ENCODE peak calls at places on chromosomes 1 and 21, in seven cellular contexts. N is H9, M is mesothelial cell of epicardium, S is hepatocyte, Q is lower leg skin, G is left ventricle myocardium inferior, Z is fibroblast of pulmonary artery. H is an unnamed sample.

GRCh38 chr1:69421286-69421685 is 146.4 kb upstream of the LRRC7 start:
- DNase-seq in N (no peak), M (no peak), S (no peak), Q (no peak), G (no peak), Z (no peak), H (no peak)

GRCh38 chr1:212722270-212722945 is 22.8 kb upstream of the BATF3 start:
- DNase-seq in N (no peak), M (no peak), S (no peak), Q (no peak), G (no peak), Z (no peak), H (no peak)

GRCh38 chr1:210024996-210025395 is 87.0 kb downstream of the SYT14 start:
- DNase-seq in N (peak), M (no peak), S (no peak), Q (no peak), G (no peak), Z (no peak), H (no peak)

GRCh38 chr1:33762099-33762830 is 101.6 kb upstream of the HMGB4 start:
- DNase-seq in N (no peak), M (no peak), S (no peak), Q (no peak), G (no peak), Z (no peak), H (no peak)

GRCh38 chr1:121483961-121484424 is 299.2 kb downstream of the SRGAP2C start:
- DNase-seq in N (no peak), M (no peak), S (peak), Q (no peak), G (no peak), Z (peak), H (no peak)

GRCh38 chr1:26164036-26164927 is 4.5 kb downstream of the C1orf232 start:
- DNase-seq in N (peak), M (peak), S (peak), Q (no peak), G (peak), Z (peak), H (peak)

GRCh38 chr1:37633950-37634553 is 640 bp downstream of the RSPO1 start:
- DNase-seq in N (no peak), M (no peak), S (no peak), Q (no peak), G (no peak), Z (no peak), H (no peak)

GRCh38 chr21:31743712-31744111 is 11.8 kb upstream of the SCAF4 start:
- DNase-seq in N (no peak), M (no peak), S (no peak), Q (no peak), G (no peak), Z (no peak), H (no peak)

GRCh38 chr1:182054698-182055326 is 6.7 kb downstream of the ZNF648 start:
- DNase-seq in N (no peak), M (no peak), S (peak), Q (no peak), G (no peak), Z (no peak), H (no peak)

GRCh38 chr1:210250665-210250997 is 18.0 kb downstream of the SERTAD4 start:
- DNase-seq in N (peak), M (no peak), S (peak), Q (no peak), G (no peak), Z (no peak), H (no peak)

GRCh38 chr21:36630485-36631206 is 68.3 kb upstream of the SIM2 start:
- DNase-seq in N (peak), M (peak), S (peak), Q (no peak), G (peak), Z (peak), H (peak)

GRCh38 chr1:41657101-41657500 is 172.6 kb upstream of the EDN2 start:
- DNase-seq in N (no peak), M (no peak), S (no peak), Q (peak), G (no peak), Z (no peak), H (no peak)

GRCh38 chr1:32773764-32774463 is 43.2 kb downstream of the YARS1 start:
- DNase-seq in N (no peak), M (no peak), S (no peak), Q (no peak), G (no peak), Z (no peak), H (no peak)

GRCh38 chr1:97577613-97578012 is 343.2 kb downstream of the DPYD start:
- DNase-seq in N (no peak), M (no peak), S (no peak), Q (no peak), G (no peak), Z (no peak), H (no peak)

GRCh38 chr1:22709891-22710687 is 550 bp upstream of the EPHB2 start:
- DNase-seq in N (peak), M (peak), S (peak), Q (peak), G (peak), Z (peak), H (no peak)

GRCh38 chr1:207028884-207029283 is 3.7 kb downstream of the C1orf116 start:
- DNase-seq in N (no peak), M (no peak), S (no peak), Q (no peak), G (no peak), Z (no peak), H (no peak)

GRCh38 chr1:116853680-116854191 is 56.0 kb upstream of the PTGFRN start:
- DNase-seq in N (peak), M (no peak), S (peak), Q (no peak), G (no peak), Z (peak), H (no peak)

GRCh38 chr1:54965624-54966340 is 14.6 kb upstream of the TMEM61 start:
- DNase-seq in N (no peak), M (peak), S (no peak), Q (peak), G (peak), Z (peak), H (no peak)

GRCh38 chr1:187987236-187987776 is 1158.6 kb downstream of the PLA2G4A start:
- DNase-seq in N (no peak), M (no peak), S (no peak), Q (no peak), G (no peak), Z (no peak), H (no peak)

GRCh38 chr1:56901720-56902119 is 47.1 kb downstream of the C8A start:
- DNase-seq in N (no peak), M (no peak), S (peak), Q (no peak), G (no peak), Z (peak), H (no peak)
- TF ChIP-seq CTCF in N (no peak), M (no peak), S (no peak), Q (no peak), G (no peak), Z (no peak), H (no peak)

DNA sequence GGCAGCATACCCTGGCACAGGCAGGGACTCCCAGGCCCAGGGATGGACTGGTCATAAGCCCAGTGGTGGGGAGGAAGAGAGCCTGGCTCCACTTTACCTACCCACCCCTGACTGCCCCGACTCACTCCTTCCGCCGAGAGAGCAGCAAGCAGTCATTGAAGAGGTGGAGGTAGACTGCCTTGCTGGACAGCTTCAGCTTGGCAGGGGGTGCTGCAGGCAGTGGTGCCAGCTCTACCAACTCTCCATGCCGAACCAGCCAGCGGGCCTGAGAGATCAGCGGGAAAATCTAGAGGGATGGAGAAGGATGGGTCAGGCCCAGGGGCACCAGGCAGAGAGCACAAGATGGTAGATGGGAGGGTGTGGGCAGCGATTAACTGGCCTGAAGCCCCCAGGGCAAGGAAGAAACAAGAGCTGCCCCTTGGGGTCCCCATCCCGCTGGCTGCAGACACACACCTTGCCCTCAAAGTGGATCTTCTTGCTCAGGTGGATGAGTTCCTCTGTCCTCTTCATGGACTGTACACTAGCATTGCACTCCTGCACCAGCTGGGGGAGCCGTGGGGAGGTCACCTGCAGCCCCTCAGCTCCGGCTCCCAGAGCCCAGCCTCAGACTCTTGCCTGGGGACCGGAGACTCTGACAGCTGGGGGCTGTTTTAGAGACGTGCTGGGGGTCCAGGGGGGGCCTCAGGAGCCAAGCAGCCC is 7.7 kb downstream of the ARHGEF19 start:
- DNase-seq in N (peak), M (no peak), S (peak), Q (no peak), G (no peak), Z (no peak), H (no peak)
- TF ChIP-seq CTCF in N (peak), M (no peak), S (peak), Q (no peak), G (peak), Z (peak), H (no peak)

GRCh38 chr1:1306661-1307260 is 969 bp downstream of the ACAP3 start:
- DNase-seq in N (no peak), M (no peak), S (peak), Q (no peak), G (no peak), Z (no peak), H (no peak)

GRCh38 chr1:1304331-1305299 is 3.1 kb downstream of the ACAP3 start:
- DNase-seq in N (peak), M (peak), S (peak), Q (peak), G (peak), Z (peak), H (no peak)

GRCh38 chr1:1306070-1306660 is 1.6 kb downstream of the ACAP3 start:
- DNase-seq in N (peak), M (no peak), S (no peak), Q (no peak), G (no peak), Z (no peak), H (no peak)

GRCh38 chr1:1303736-1304135 is 4.0 kb downstream of the ACAP3 start:
- DNase-seq in N (no peak), M (no peak), S (no peak), Q (no peak), G (no peak), Z (no peak), H (no peak)

GRCh38 chr1:1305300-1306069 is 2.2 kb downstream of the ACAP3 start:
- DNase-seq in N (peak), M (no peak), S (peak), Q (peak), G (peak), Z (peak), H (peak)
- TF ChIP-seq CTCF in N (no peak), M (no peak), S (peak), Q (no peak), G (no peak), Z (no peak), H (no peak)

GRCh38 chr1:104780470-104781078 is 1030.9 kb downstream of the AMY1C start:
- DNase-seq in N (no peak), M (no peak), S (peak), Q (no peak), G (no peak), Z (peak), H (no peak)
- TF ChIP-seq CTCF in N (peak), M (peak), S (peak), Q (no peak), G (peak), Z (peak), H (no peak)

H was measured in natural killer cell.